ENCODE peak calls at places on chromosomes 4 and X, in six cellular contexts. Z, L, W, Q, J and V are unnamed samples.

GRCh38 chr4:69831646-69832325 is 28.2 kb downstream of the SULT1E1 start:
- DNase-seq in Z (no peak), L (no peak), W (peak), Q (no peak), J (no peak), V (no peak)

GRCh38 chr4:184142121-184143000 is 75.3 kb downstream of the ENPP6 start:
- DNase-seq in Z (peak), L (no peak), W (no peak), Q (no peak), J (peak), V (peak)

GRCh38 chr4:68905598-68906237 is 45.9 kb downstream of the UGT2A3 start:
- DNase-seq in Z (no peak), L (no peak), W (peak), Q (no peak), J (no peak), V (no peak)

GRCh38 chrX:2608638-2609430 is 82.3 kb upstream of the CD99 start:
- DNase-seq in Z (peak), L (peak), W (peak), Q (peak), J (no peak), V (no peak)

GRCh38 chrX:138745215-138745614 is 33.7 kb upstream of the FGF13 start:
- DNase-seq in Z (no peak), L (no peak), W (peak), Q (no peak), J (peak), V (no peak)

GRCh38 chr4:74874785-74875367 is 58.0 kb upstream of the PARM1 start:
- DNase-seq in Z (no peak), L (no peak), W (peak), Q (no peak), J (peak), V (peak)

GRCh38 chr4:64584981-64585557 is 175.8 kb upstream of the TECRL start:
- DNase-seq in Z (no peak), L (no peak), W (peak), Q (no peak), J (peak), V (peak)

GRCh38 chr4:145735330-145735638 is 55.3 kb downstream of the C4orf51 start:
- DNase-seq in Z (no peak), L (no peak), W (peak), Q (no peak), J (no peak), V (no peak)

GRCh38 chr4:169337510-169337909 is 66.8 kb upstream of the SH3RF1 start:
- DNase-seq in Z (no peak), L (no peak), W (no peak), Q (no peak), J (no peak), V (no peak)

GRCh38 chr4:82890913-82891727 is at the start of gene SEC31A:
- DNase-seq in Z (peak), L (peak), W (peak), Q (peak), J (peak), V (peak)

GRCh38 chrX:9878141-9878875 is 88.8 kb upstream of the CLDN34 start:
- DNase-seq in Z (no peak), L (no peak), W (no peak), Q (no peak), J (peak), V (peak)

GRCh38 chrX:133580630-133581029 is 165.3 kb upstream of the GPC4 start:
- DNase-seq in Z (no peak), L (no peak), W (no peak), Q (no peak), J (peak), V (peak)

GRCh38 chr4:3226467-3226866 is 22.5 kb upstream of the MSANTD1 start:
- DNase-seq in Z (no peak), L (no peak), W (no peak), Q (no peak), J (no peak), V (no peak)

GRCh38 chr4:143431526-143432257 is 81.8 kb upstream of the SMARCA5 start:
- DNase-seq in Z (no peak), L (no peak), W (no peak), Q (no peak), J (no peak), V (no peak)

GRCh38 chr4:60389636-60390035 is 810.5 kb upstream of the ADGRL3 start:
- DNase-seq in Z (no peak), L (no peak), W (no peak), Q (no peak), J (no peak), V (no peak)

GRCh38 chr4:117134386-117134785 is 49.0 kb upstream of the TRAM1L1 start:
- DNase-seq in Z (no peak), L (no peak), W (peak), Q (no peak), J (peak), V (no peak)

GRCh38 chr4:74018116-74018515 is 19.6 kb upstream of the CXCL5 start:
- DNase-seq in Z (no peak), L (no peak), W (no peak), Q (no peak), J (no peak), V (no peak)